ENCODE peak calls at places on chromosomes 13 and 19, in seven cellular contexts. One of them, this sample, is unnamed.

GRCh38 chr13:41505209-41505835 is 48.0 kb downstream of the RGCC start:
- DNase-seq in endothelial cell of umbilical vein: no peak
- DNase-seq in A549: no peak
- DNase-seq in prostate gland: no peak
- DNase-seq in ovary: no peak
- DNase-seq in IMR-90: peak; percentile 96
- DNase-seq in heart left ventricle: no peak
- DNase-seq in this sample: no peak

GRCh38 chr19:15479391-15480345 is at the start of gene PGLYRP2:
- DNase-seq in endothelial cell of umbilical vein: no peak
- DNase-seq in A549: peak; percentile 32
- DNase-seq in prostate gland: peak; percentile 86
- DNase-seq in ovary: no peak
- DNase-seq in IMR-90: no peak
- DNase-seq in heart left ventricle: no peak
- DNase-seq in this sample: peak; percentile 90

GRCh38 chr19:3784607-3785463 is 1.3 kb downstream of the MATK start:
- DNase-seq in endothelial cell of umbilical vein: no peak
- DNase-seq in A549: no peak
- DNase-seq in prostate gland: no peak
- DNase-seq in ovary: no peak
- DNase-seq in IMR-90: no peak
- DNase-seq in heart left ventricle: no peak
- DNase-seq in this sample: no peak

GRCh38 chr13:28356506-28357064 is 138.3 kb downstream of the FLT1 start:
- DNase-seq in endothelial cell of umbilical vein: peak; percentile 62
- DNase-seq in A549: no peak
- DNase-seq in prostate gland: no peak
- DNase-seq in ovary: no peak
- DNase-seq in IMR-90: no peak
- DNase-seq in heart left ventricle: no peak
- DNase-seq in this sample: no peak

GRCh38 chr19:30504272-30504671 is 132.1 kb downstream of the ZNF536 start:
- DNase-seq in endothelial cell of umbilical vein: no peak
- DNase-seq in A549: no peak
- DNase-seq in prostate gland: no peak
- DNase-seq in ovary: no peak
- DNase-seq in IMR-90: no peak
- DNase-seq in heart left ventricle: no peak
- DNase-seq in this sample: no peak

GRCh38 chr13:74929436-74929835 is 552.5 kb downstream of the TBC1D4 start:
- DNase-seq in endothelial cell of umbilical vein: no peak
- DNase-seq in A549: no peak
- DNase-seq in prostate gland: no peak
- DNase-seq in ovary: no peak
- DNase-seq in IMR-90: no peak
- DNase-seq in heart left ventricle: no peak
- DNase-seq in this sample: no peak

GRCh38 chr13:42333613-42334328 is 61.8 kb downstream of the AKAP11 start:
- DNase-seq in endothelial cell of umbilical vein: peak; percentile 21
- DNase-seq in A549: peak; percentile 41
- DNase-seq in prostate gland: no peak
- DNase-seq in ovary: no peak
- DNase-seq in IMR-90: peak; percentile 22
- DNase-seq in heart left ventricle: no peak
- DNase-seq in this sample: peak; percentile 5

GRCh38 chr19:7848779-7849457 is 18.9 kb downstream of the EVI5L start:
- DNase-seq in endothelial cell of umbilical vein: no peak
- DNase-seq in A549: no peak
- DNase-seq in prostate gland: no peak
- DNase-seq in ovary: no peak
- DNase-seq in IMR-90: no peak
- DNase-seq in heart left ventricle: no peak
- DNase-seq in this sample: no peak

GRCh38 chr19:53333071-53333465 is 481 bp upstream of the ZNF845 start:
- DNase-seq in endothelial cell of umbilical vein: no peak
- DNase-seq in A549: no peak
- DNase-seq in prostate gland: peak; percentile 23
- DNase-seq in ovary: peak; percentile 44
- DNase-seq in IMR-90: no peak
- DNase-seq in heart left ventricle: peak; percentile 42
- DNase-seq in this sample: peak; percentile 54

DNA sequence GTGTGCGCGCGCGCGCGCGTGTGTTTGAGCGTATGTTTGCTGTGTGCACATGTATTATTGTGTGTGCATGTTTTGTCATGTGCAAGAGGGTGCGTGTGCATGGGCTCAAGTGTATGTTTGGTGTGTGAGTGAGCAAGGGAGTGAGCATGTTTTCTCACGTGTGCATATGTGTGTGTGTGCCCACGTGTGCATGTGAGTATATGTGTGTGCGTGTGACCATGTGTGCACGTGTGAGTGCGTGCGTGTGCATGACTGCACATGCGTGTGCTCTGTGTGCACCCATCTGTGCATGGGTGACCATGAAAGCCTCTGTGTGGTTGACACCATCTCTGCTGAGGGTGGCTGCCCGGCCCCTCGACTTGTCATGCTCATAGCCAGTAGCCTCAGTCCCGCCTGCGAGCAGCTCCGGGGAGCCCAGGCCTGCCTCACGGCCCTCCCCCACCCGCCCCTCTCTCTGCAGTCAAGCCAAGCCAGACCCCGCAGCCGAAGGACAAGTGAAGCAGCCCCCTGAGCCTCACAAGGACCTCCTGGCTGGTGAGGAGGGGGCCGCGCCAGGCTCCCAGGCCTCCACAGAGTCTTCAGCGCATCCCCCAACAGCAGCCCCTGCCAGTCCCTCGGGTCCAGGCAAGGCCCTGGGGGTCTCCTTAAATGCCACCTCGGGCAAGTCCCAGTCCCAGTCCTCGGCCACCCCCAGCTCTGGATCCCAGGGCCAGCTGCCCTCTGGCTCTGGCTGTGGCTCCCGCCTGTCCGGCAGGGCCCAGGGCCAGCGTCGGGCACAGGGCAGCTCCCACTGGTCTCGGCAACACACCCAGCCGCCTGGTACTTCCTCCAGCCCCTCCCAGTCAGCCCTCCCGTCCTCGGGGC is 6.0 kb downstream of the REEP6 start:
- DNase-seq in endothelial cell of umbilical vein: no peak
- DNase-seq in A549: no peak
- DNase-seq in prostate gland: no peak
- DNase-seq in ovary: no peak
- DNase-seq in IMR-90: no peak
- DNase-seq in heart left ventricle: no peak
- DNase-seq in this sample: no peak
- H3K4me3 ChIP-seq in endothelial cell of umbilical vein: no peak overlapping the region
- H3K4me3 ChIP-seq in A549: no peak overlapping the region
- H3K4me3 ChIP-seq in prostate gland: no peak overlapping the region
- H3K4me3 ChIP-seq in ovary: no peak overlapping the region
- H3K4me3 ChIP-seq in IMR-90: no peak overlapping the region
- H3K4me3 ChIP-seq in heart left ventricle: no peak overlapping the region
- H3K4me3 ChIP-seq in this sample: no peak overlapping the region

DNA sequence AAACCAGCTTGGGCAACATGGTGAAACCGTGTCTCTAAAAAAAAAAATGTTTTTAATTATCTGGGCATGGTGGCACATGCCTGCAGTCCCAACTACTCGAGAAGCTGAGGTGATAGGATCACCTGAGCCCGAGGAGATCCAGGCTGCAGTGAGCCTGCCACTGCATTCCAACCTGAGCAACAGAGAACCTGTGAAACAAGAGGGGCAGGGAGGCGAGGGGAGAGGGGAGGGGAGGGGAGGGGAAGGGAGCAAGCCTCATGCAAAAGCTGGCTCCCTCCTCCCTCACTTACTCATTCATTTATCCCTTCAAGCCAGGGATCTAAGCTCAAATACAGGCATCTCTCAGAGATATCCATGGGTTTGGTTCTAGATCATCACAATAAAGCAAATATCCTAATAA is 8.9 kb downstream of the ATP7B start:
- DNase-seq in endothelial cell of umbilical vein: no peak
- DNase-seq in A549: no peak
- DNase-seq in prostate gland: no peak
- DNase-seq in ovary: no peak
- DNase-seq in IMR-90: no peak
- DNase-seq in heart left ventricle: no peak
- DNase-seq in this sample: no peak
- TF ChIP-seq POLR2A in endothelial cell of umbilical vein: no peak
- TF ChIP-seq POLR2A in A549: no peak
- TF ChIP-seq POLR2A in prostate gland: no peak
- TF ChIP-seq POLR2A in ovary: no peak
- TF ChIP-seq POLR2A in IMR-90: no peak
- TF ChIP-seq POLR2A in heart left ventricle: no peak
- TF ChIP-seq POLR2A in this sample: no peak

GRCh38 chr13:98252931-98253470 is 75.9 kb upstream of the RNF113B start:
- DNase-seq in endothelial cell of umbilical vein: peak; percentile 84
- DNase-seq in A549: no peak
- DNase-seq in prostate gland: no peak
- DNase-seq in ovary: no peak
- DNase-seq in IMR-90: peak; percentile 88
- DNase-seq in heart left ventricle: no peak
- DNase-seq in this sample: peak; percentile 49
- H3K4me3 ChIP-seq in endothelial cell of umbilical vein: no peak overlapping the region
- H3K4me3 ChIP-seq in A549: no peak overlapping the region
- H3K4me3 ChIP-seq in prostate gland: no peak overlapping the region
- H3K4me3 ChIP-seq in ovary: no peak overlapping the region
- H3K4me3 ChIP-seq in IMR-90: no peak overlapping the region
- H3K4me3 ChIP-seq in heart left ventricle: no peak overlapping the region
- H3K4me3 ChIP-seq in this sample: no peak overlapping the region

GRCh38 chr19:32345261-32346207 is at the start of gene ZNF507:
- DNase-seq in endothelial cell of umbilical vein: peak; percentile 78
- DNase-seq in A549: peak; percentile 92
- DNase-seq in prostate gland: peak; percentile 62
- DNase-seq in ovary: peak; percentile 78
- DNase-seq in IMR-90: peak; percentile 58
- DNase-seq in heart left ventricle: peak; percentile 83
- DNase-seq in this sample: peak; percentile 83
- TF ChIP-seq POLR2A in endothelial cell of umbilical vein: peak; percentile 54
- TF ChIP-seq POLR2A in A549: peak; percentile 87
- TF ChIP-seq POLR2A in prostate gland: no peak
- TF ChIP-seq POLR2A in ovary: no peak
- TF ChIP-seq POLR2A in IMR-90: peak; percentile 64
- TF ChIP-seq POLR2A in heart left ventricle: no peak
- TF ChIP-seq POLR2A in this sample: no peak

DNA sequence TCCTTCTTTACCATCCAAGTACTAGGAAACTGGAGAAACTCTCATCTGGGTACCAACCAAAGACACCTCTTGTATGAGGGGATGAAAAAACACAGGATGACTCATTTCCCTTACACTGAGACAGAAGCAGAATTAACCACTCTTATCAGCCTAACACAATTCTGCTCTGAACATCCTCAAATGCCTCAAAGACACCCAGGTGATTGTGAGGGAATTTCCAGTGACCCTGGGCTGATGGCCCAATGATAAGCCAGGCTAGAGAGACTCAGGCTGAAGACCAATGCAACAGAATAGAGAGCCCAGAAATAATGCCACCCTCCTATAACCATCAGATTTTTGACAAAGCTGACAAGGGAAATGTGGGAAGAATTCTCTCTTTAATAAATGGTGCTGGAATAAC is 7.0 kb downstream of the ZNF737 start:
- DNase-seq in endothelial cell of umbilical vein: no peak
- DNase-seq in A549: no peak
- DNase-seq in prostate gland: no peak
- DNase-seq in ovary: no peak
- DNase-seq in IMR-90: no peak
- DNase-seq in heart left ventricle: no peak
- DNase-seq in this sample: no peak
- H3K4me3 ChIP-seq in endothelial cell of umbilical vein: no peak overlapping the region
- H3K4me3 ChIP-seq in A549: no peak overlapping the region
- H3K4me3 ChIP-seq in prostate gland: no peak overlapping the region
- H3K4me3 ChIP-seq in ovary: no peak overlapping the region
- H3K4me3 ChIP-seq in IMR-90: no peak overlapping the region
- H3K4me3 ChIP-seq in heart left ventricle: no peak overlapping the region
- H3K4me3 ChIP-seq in this sample: no peak overlapping the region

DNA sequence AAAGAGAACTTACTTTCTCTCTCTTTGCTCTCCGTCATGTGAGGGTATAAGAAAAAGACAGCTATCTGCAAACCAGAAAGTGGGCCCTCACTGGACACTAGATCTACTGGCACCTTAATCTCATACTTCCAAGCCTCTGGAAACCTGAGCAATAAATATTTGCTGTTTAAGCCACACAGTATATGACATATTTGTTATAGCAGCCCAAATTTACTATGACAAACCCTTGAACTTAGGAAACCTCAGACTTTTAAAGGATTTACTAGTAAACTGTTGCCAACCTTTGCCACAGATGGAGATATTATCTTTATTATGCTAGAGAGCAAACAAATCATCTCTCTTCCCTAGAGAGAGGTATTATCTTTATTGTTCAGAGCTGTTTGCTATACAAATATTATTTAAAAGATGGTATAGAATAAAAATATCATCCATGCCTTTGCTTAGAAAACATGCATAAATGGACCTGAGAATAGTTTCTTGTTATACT is 1446.1 kb downstream of the SLITRK1 start:
- DNase-seq in endothelial cell of umbilical vein: no peak
- DNase-seq in A549: no peak
- DNase-seq in prostate gland: no peak
- DNase-seq in ovary: no peak
- DNase-seq in IMR-90: no peak
- DNase-seq in heart left ventricle: no peak
- DNase-seq in this sample: no peak
- TF ChIP-seq POLR2A in endothelial cell of umbilical vein: no peak
- TF ChIP-seq POLR2A in A549: no peak
- TF ChIP-seq POLR2A in prostate gland: no peak
- TF ChIP-seq POLR2A in ovary: no peak
- TF ChIP-seq POLR2A in IMR-90: no peak
- TF ChIP-seq POLR2A in heart left ventricle: no peak
- TF ChIP-seq POLR2A in this sample: no peak